ENCODE peak calls at places on chromosome 1, in nine cellular contexts. E, D, P, S, M, I, Z, V and U are unnamed samples.

GRCh38 chr1:173269490-173270230 is 62.5 kb upstream of the TNFSF4 start:
- DNase-seq in E (peak; percentile 100), D (no peak), P (no peak), S (peak; percentile 37), M (no peak), I (no peak), Z (no peak), V (no peak), U (no peak)

GRCh38 chr1:57485643-57486042 is 61.8 kb upstream of the DAB1 start:
- DNase-seq in E (peak; percentile 2), D (no peak), P (no peak), S (no peak), M (no peak), I (no peak), Z (no peak), V (no peak), U (no peak)

GRCh38 chr1:43879414-43879813 is 54.2 kb upstream of the ARTN start:
- DNase-seq in E (peak; percentile 92), D (no peak), P (no peak), S (no peak), M (no peak), I (no peak), Z (no peak), V (no peak), U (no peak)

GRCh38 chr1:2840036-2840809 is 38.7 kb upstream of the TTC34 start:
- DNase-seq in E (no peak), D (no peak), P (no peak), S (no peak), M (no peak), I (peak; percentile 26), Z (no peak), V (no peak), U (peak; percentile 21)

GRCh38 chr1:226980565-226981385 is 40.7 kb downstream of the COQ8A start:
- DNase-seq in E (no peak), D (no peak), P (no peak), S (no peak), M (no peak), I (no peak), Z (peak; percentile 75), V (no peak), U (no peak)

GRCh38 chr1:100267284-100267683 is 1.3 kb downstream of the RTCA start:
- DNase-seq in E (no peak), D (no peak), P (no peak), S (no peak), M (no peak), I (no peak), Z (no peak), V (no peak), U (no peak)

GRCh38 chr1:19444399-19445021 is 40.8 kb downstream of the CAPZB start:
- DNase-seq in E (no peak), D (no peak), P (no peak), S (no peak), M (no peak), I (no peak), Z (no peak), V (no peak), U (no peak)

GRCh38 chr1:71365451-71365850 is 284.6 kb upstream of the ZRANB2 start:
- DNase-seq in E (no peak), D (no peak), P (no peak), S (no peak), M (no peak), I (no peak), Z (no peak), V (no peak), U (no peak)

GRCh38 chr1:12080773-12081556 is 17.9 kb downstream of the TNFRSF8 start:
- DNase-seq in E (no peak), D (no peak), P (no peak), S (no peak), M (no peak), I (no peak), Z (no peak), V (no peak), U (no peak)

GRCh38 chr1:92441316-92442311 is 45.1 kb downstream of the GFI1 start:
- DNase-seq in E (no peak), D (no peak), P (no peak), S (no peak), M (no peak), I (no peak), Z (no peak), V (no peak), U (no peak)

GRCh38 chr1:32925360-32926142 is 24.4 kb upstream of the TMEM54 start:
- DNase-seq in E (no peak), D (no peak), P (no peak), S (no peak), M (no peak), I (no peak), Z (no peak), V (no peak), U (no peak)

GRCh38 chr1:235336903-235337302 is 8.5 kb downstream of the GGPS1 start:
- DNase-seq in E (no peak), D (no peak), P (no peak), S (no peak), M (no peak), I (no peak), Z (no peak), V (no peak), U (no peak)

GRCh38 chr1:183609313-183609712 is 19.1 kb upstream of the NCF2 start:
- DNase-seq in E (peak; percentile 68), D (peak; percentile 38), P (no peak), S (no peak), M (peak; percentile 68), I (no peak), Z (peak; percentile 58), V (no peak), U (no peak)

DNA sequence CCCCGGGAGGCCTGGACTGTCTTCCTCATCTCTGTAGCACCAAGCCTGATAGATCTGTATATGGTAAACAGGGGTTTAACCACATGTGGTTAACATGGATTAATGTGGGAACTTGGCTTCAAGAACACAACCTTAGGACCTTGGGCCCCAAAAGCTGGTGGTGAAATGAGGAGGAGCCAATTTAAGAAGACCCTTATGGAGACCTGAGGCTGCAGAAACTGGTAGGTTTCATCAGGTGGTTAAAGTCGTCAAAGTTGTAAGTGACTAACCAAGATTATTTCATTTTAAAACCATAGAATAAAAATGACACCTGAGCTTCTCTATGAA is 14.0 kb downstream of the THEMIS2 start:
- DNase-seq in E (no peak), D (no peak), P (no peak), S (no peak), M (no peak), I (no peak), Z (no peak), V (no peak), U (no peak)
- H3K4me1 ChIP-seq in E (no peaks in the 10 kb centered on the region), D (no peaks in the 10 kb centered on the region), P (no peaks in the 10 kb centered on the region), S (no peaks in the 10 kb centered on the region), M (no peaks in the 10 kb centered on the region), I (peaks cover 65% of the 10 kb centered on the region), Z (no peaks in the 10 kb centered on the region), V (no peaks in the 10 kb centered on the region), U (peaks cover 27% of the 10 kb centered on the region)

GRCh38 chr1:54376085-54377039 is 29.8 kb downstream of the SSBP3 start:
- DNase-seq in E (peak; percentile 18), D (no peak), P (no peak), S (peak; percentile 13), M (no peak), I (no peak), Z (no peak), V (no peak), U (no peak)

GRCh38 chr1:54378157-54378883 is 27.9 kb downstream of the SSBP3 start:
- DNase-seq in E (no peak), D (no peak), P (no peak), S (no peak), M (no peak), I (no peak), Z (no peak), V (no peak), U (no peak)

GRCh38 chr1:54375331-54376084 is 30.7 kb downstream of the SSBP3 start:
- DNase-seq in E (no peak), D (no peak), P (no peak), S (no peak), M (no peak), I (no peak), Z (no peak), V (no peak), U (no peak)

GRCh38 chr1:54378884-54379445 is 27.2 kb downstream of the SSBP3 start:
- DNase-seq in E (no peak), D (no peak), P (no peak), S (no peak), M (no peak), I (no peak), Z (no peak), V (no peak), U (no peak)

DNA sequence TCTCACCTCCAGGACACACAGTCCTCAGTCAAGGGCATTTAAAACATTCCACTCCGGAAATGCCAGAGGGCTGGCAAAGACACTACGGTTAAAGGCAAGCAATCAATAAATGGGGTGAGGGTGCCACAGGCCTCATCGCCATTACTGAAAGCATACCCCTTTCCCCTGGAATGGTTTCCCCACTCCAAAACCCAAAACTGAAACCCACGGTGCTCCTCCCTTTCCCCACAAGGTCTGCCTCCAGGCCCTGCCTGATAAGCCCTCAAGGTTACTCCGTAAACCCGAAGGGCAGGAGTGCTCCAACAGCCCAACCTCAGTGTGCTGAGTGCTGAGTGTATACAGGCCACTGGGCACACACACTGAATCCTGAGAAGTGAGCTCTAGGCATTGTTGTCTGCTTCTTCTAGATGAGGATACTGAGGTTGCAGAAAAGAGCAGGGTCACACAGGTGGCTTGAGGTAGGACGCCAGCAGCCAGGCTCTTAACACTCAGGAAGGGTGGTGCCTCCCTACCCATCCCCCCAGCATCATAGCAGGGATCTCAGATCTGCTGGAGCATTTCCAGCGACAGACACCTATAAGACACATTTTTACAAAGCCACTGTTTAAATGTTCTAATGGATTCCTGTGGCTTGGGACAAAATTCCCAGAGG is 29.0 kb downstream of the SSBP3 start:
- DNase-seq in E (no peak), D (peak; percentile 48), P (no peak), S (no peak), M (no peak), I (no peak), Z (no peak), V (no peak), U (no peak)
- H3K27ac ChIP-seq in E (no peak overlapping the region), D (no peak overlapping the region), P (no peak overlapping the region), S (no peak overlapping the region), M (no peak overlapping the region), I (peak overlapping the region; percentile 22), Z (peak overlapping the region; percentile 76), V (no peak overlapping the region), U (no peak overlapping the region)

DNA sequence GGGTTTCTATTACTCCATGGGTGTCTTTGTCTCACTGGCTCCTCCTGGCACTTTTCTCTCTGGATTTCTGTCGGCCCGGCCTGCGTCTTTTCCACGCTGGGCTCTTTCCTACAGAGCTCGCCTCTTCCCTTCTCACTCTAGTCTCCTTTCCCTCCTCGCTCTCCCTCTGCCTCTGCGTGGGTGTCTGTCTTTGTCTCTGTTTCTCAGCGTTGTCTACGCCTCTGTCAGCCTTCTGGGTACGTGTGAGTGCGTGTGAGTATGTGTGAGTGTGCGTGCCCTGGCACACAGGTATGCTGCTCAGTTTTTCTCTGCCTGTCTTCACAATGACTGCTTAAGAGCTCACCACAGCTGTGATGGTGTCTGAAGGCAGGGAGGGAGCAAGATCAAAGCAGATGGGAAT is 77.7 kb downstream of the KIRREL1 start:
- DNase-seq in E (no peak), D (no peak), P (no peak), S (no peak), M (no peak), I (no peak), Z (no peak), V (no peak), U (no peak)
- H3K4me1 ChIP-seq in E (no peaks in the 10 kb centered on the region), D (peaks cover 29% of the 10 kb centered on the region), P (peaks cover 41% of the 10 kb centered on the region), S (no peaks in the 10 kb centered on the region), M (no peaks in the 10 kb centered on the region), I (no peaks in the 10 kb centered on the region), Z (peaks cover 63% of the 10 kb centered on the region), V (no peaks in the 10 kb centered on the region), U (no peaks in the 10 kb centered on the region)

GRCh38 chr1:115429242-115429641 is 91.2 kb upstream of the NGF start:
- DNase-seq in E (peak; percentile 73), D (no peak), P (peak; percentile 55), S (peak; percentile 8), M (no peak), I (no peak), Z (no peak), V (no peak), U (no peak)
- H3K27ac ChIP-seq in E (peak overlapping the region; percentile 92), D (no peak overlapping the region), P (no peak overlapping the region), S (no peak overlapping the region), M (no peak overlapping the region), I (no peak overlapping the region), Z (no peak overlapping the region), V (no peak overlapping the region), U (no peak overlapping the region)